ENCODE peak calls at places on chromosomes 12 and 14, in five cellular contexts. One of them, this sample, is unnamed.

GRCh38 chr12:106455100-106455499 is 97.6 kb downstream of the POLR3B start:
- DNase-seq in transverse colon: no peak
- DNase-seq in A549: no peak
- DNase-seq in stomach: no peak
- DNase-seq in sigmoid colon: no peak
- DNase-seq in this sample: no peak

GRCh38 chr14:69997849-69998248 is 118.6 kb downstream of the SMOC1 start:
- DNase-seq in transverse colon: no peak
- DNase-seq in A549: peak
- DNase-seq in stomach: peak
- DNase-seq in sigmoid colon: no peak
- DNase-seq in this sample: no peak

GRCh38 chr14:50892255-50892654 is 20.4 kb downstream of the ABHD12B start:
- DNase-seq in transverse colon: peak
- DNase-seq in A549: no peak
- DNase-seq in stomach: no peak
- DNase-seq in sigmoid colon: no peak
- DNase-seq in this sample: no peak

GRCh38 chr12:55019784-55020183 is at the start of gene NEUROD4:
- DNase-seq in transverse colon: no peak
- DNase-seq in A549: no peak
- DNase-seq in stomach: peak
- DNase-seq in sigmoid colon: no peak
- DNase-seq in this sample: peak

GRCh38 chr12:64187794-64188193 is 34.3 kb downstream of the KICS2 start:
- DNase-seq in transverse colon: no peak
- DNase-seq in A549: no peak
- DNase-seq in stomach: no peak
- DNase-seq in sigmoid colon: no peak
- DNase-seq in this sample: no peak

GRCh38 chr14:68659021-68659931 is 133.6 kb downstream of the ZFP36L1 start:
- DNase-seq in transverse colon: no peak
- DNase-seq in A549: no peak
- DNase-seq in stomach: no peak
- DNase-seq in sigmoid colon: no peak
- DNase-seq in this sample: no peak

GRCh38 chr14:39376671-39377403 is 55.4 kb downstream of the FBXO33 start:
- DNase-seq in transverse colon: no peak
- DNase-seq in A549: no peak
- DNase-seq in stomach: no peak
- DNase-seq in sigmoid colon: no peak
- DNase-seq in this sample: no peak

GRCh38 chr12:119857036-119857435 is 20.1 kb downstream of the CIT start:
- DNase-seq in transverse colon: no peak
- DNase-seq in A549: no peak
- DNase-seq in stomach: no peak
- DNase-seq in sigmoid colon: no peak
- DNase-seq in this sample: no peak

GRCh38 chr14:69263364-69263763 is 3.4 kb downstream of the GALNT16 start:
- DNase-seq in transverse colon: peak
- DNase-seq in A549: no peak
- DNase-seq in stomach: no peak
- DNase-seq in sigmoid colon: peak
- DNase-seq in this sample: peak

GRCh38 chr12:48980953-48981756 is 3.0 kb downstream of the WNT1 start:
- DNase-seq in transverse colon: no peak
- DNase-seq in A549: peak
- DNase-seq in stomach: no peak
- DNase-seq in sigmoid colon: no peak
- DNase-seq in this sample: no peak

GRCh38 chr14:91343051-91343450 is 74.6 kb downstream of the CCDC88C start:
- DNase-seq in transverse colon: no peak
- DNase-seq in A549: no peak
- DNase-seq in stomach: no peak
- DNase-seq in sigmoid colon: no peak
- DNase-seq in this sample: no peak

GRCh38 chr12:93759512-93760081 is 82.4 kb downstream of the CRADD start:
- DNase-seq in transverse colon: no peak
- DNase-seq in A549: no peak
- DNase-seq in stomach: no peak
- DNase-seq in sigmoid colon: no peak
- DNase-seq in this sample: no peak

GRCh38 chr12:93762059-93762719 is 85.0 kb downstream of the CRADD start:
- DNase-seq in transverse colon: no peak
- DNase-seq in A549: no peak
- DNase-seq in stomach: no peak
- DNase-seq in sigmoid colon: no peak
- DNase-seq in this sample: no peak

GRCh38 chr12:93760275-93760875 is 83.2 kb downstream of the CRADD start:
- DNase-seq in transverse colon: no peak
- DNase-seq in A549: no peak
- DNase-seq in stomach: no peak
- DNase-seq in sigmoid colon: no peak
- DNase-seq in this sample: no peak

GRCh38 chr12:93763746-93764147 is 86.6 kb downstream of the CRADD start:
- DNase-seq in transverse colon: no peak
- DNase-seq in A549: no peak
- DNase-seq in stomach: no peak
- DNase-seq in sigmoid colon: no peak
- DNase-seq in this sample: no peak

GRCh38 chr12:93762912-93763311 is 85.7 kb downstream of the CRADD start:
- DNase-seq in transverse colon: no peak
- DNase-seq in A549: no peak
- DNase-seq in stomach: no peak
- DNase-seq in sigmoid colon: no peak
- DNase-seq in this sample: no peak
- TF ChIP-seq EP300 in transverse colon: no peak
- TF ChIP-seq EP300 in A549: no peak
- TF ChIP-seq EP300 in stomach: no peak
- TF ChIP-seq EP300 in sigmoid colon: no peak
- TF ChIP-seq EP300 in this sample: no peak

GRCh38 chr14:22978487-22978837 is 3.9 kb downstream of the AJUBA start:
- DNase-seq in transverse colon: no peak
- DNase-seq in A549: no peak
- DNase-seq in stomach: no peak
- DNase-seq in sigmoid colon: no peak
- DNase-seq in this sample: no peak

GRCh38 chr14:22976620-22977433 is 5.5 kb downstream of the AJUBA start:
- DNase-seq in transverse colon: peak
- DNase-seq in A549: peak
- DNase-seq in stomach: peak
- DNase-seq in sigmoid colon: no peak
- DNase-seq in this sample: no peak

GRCh38 chr14:22977434-22977683 is 5.0 kb downstream of the AJUBA start:
- DNase-seq in transverse colon: no peak
- DNase-seq in A549: no peak
- DNase-seq in stomach: no peak
- DNase-seq in sigmoid colon: no peak
- DNase-seq in this sample: no peak

GRCh38 chr14:22978873-22979671 is 3.3 kb downstream of the AJUBA start:
- DNase-seq in transverse colon: no peak
- DNase-seq in A549: no peak
- DNase-seq in stomach: no peak
- DNase-seq in sigmoid colon: no peak
- DNase-seq in this sample: no peak

DNA sequence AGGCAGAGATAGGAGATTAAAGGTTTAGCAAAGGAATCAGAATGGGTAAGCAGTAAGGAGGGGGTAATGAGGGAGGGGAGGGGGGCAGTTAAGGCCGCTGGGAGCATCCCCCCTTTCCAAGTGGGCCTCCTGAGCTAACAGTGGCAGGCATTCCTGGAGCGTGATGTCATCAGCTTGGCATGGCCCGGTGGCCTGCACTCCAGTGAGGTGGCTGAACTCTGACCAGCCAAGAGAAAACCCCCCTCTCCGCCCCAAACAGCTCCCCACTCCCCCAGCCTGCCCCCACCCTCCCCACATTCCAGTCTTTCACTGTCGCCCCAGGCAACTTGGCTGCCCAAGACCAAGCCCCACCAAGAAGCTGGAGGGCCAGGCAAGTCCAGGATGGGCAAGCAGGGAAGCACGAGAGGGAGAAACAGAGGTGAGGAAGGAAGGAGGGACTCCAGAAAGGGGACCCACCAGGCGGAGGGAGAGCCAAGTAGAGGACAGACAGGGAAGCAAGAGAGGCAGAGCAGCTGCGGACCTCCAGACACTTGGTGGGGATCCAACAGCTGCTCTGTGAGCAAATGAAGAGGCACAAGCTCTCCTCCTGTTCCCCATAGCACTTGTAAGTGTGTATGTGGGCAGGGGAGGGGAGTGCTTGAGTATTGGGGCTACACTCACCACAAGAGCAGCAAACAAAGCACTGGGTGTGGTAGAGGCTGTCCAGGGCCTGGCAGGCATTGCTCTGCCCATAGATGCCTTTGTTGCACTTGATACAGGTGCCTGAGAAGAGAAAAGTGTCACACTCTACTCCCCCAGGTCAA is 4.5 kb downstream of the AJUBA start:
- DNase-seq in transverse colon: peak
- DNase-seq in A549: peak
- DNase-seq in stomach: peak
- DNase-seq in sigmoid colon: peak
- DNase-seq in this sample: no peak
- TF ChIP-seq EP300 in transverse colon: no peak
- TF ChIP-seq EP300 in A549: peak
- TF ChIP-seq EP300 in stomach: no peak
- TF ChIP-seq EP300 in sigmoid colon: no peak
- TF ChIP-seq EP300 in this sample: no peak

GRCh38 chr14:101927859-101928258 is 36.5 kb upstream of the DYNC1H1 start:
- DNase-seq in transverse colon: peak
- DNase-seq in A549: no peak
- DNase-seq in stomach: peak
- DNase-seq in sigmoid colon: peak
- DNase-seq in this sample: peak
- TF ChIP-seq EP300 in transverse colon: peak
- TF ChIP-seq EP300 in A549: no peak
- TF ChIP-seq EP300 in stomach: peak
- TF ChIP-seq EP300 in sigmoid colon: peak
- TF ChIP-seq EP300 in this sample: peak

DNA sequence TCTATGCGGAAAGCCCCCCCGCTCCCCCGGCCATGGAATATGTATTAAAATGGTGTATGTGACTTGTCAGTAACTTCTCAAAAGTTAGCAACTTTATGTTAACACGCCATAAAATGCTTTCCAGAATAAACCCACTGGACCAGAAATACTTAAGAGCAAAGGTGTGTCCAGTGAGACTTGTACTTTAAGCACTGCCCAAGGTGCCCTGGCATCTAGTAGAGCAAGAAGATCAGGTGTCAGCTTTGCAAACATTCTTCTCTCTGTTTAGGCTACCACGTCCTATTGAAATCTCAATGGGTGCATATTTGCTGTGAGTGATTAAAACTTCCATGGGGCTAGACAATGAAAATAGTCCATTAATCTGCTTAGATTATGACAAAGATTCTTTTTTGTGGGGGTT is 201.2 kb downstream of the ESR2 start:
- DNase-seq in transverse colon: no peak
- DNase-seq in A549: no peak
- DNase-seq in stomach: no peak
- DNase-seq in sigmoid colon: no peak
- DNase-seq in this sample: no peak
- TF ChIP-seq EP300 in transverse colon: no peak
- TF ChIP-seq EP300 in A549: no peak
- TF ChIP-seq EP300 in stomach: no peak
- TF ChIP-seq EP300 in sigmoid colon: no peak
- TF ChIP-seq EP300 in this sample: no peak

DNA sequence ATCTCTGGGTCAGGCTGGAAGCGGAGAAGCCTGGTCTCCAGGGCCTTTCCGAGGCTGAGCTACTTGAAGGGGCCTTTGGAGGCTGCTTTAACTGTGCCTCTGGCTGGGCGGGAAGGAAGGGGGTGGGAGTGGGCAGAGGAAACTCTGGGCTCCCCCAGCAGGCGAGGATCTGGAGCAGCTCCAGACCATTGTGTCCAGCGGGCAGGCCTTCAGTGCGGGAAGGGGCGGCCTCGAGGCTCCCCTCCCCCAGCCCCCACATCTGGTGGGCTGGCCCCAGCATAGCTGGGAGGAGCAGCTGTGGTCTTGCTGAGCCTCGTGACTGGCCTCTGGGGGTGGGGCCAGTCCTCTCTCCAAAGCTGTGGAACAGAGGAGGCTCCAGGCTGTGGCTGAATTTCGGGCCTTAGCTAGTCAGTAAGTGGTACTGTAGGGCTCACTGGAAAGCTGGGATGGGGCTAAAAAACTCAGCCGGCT is 3.4 kb downstream of the TAMALIN start:
- DNase-seq in transverse colon: peak
- DNase-seq in A549: no peak
- DNase-seq in stomach: peak
- DNase-seq in sigmoid colon: peak
- DNase-seq in this sample: peak
- TF ChIP-seq EP300 in transverse colon: no peak
- TF ChIP-seq EP300 in A549: no peak
- TF ChIP-seq EP300 in stomach: no peak
- TF ChIP-seq EP300 in sigmoid colon: no peak
- TF ChIP-seq EP300 in this sample: peak

DNA sequence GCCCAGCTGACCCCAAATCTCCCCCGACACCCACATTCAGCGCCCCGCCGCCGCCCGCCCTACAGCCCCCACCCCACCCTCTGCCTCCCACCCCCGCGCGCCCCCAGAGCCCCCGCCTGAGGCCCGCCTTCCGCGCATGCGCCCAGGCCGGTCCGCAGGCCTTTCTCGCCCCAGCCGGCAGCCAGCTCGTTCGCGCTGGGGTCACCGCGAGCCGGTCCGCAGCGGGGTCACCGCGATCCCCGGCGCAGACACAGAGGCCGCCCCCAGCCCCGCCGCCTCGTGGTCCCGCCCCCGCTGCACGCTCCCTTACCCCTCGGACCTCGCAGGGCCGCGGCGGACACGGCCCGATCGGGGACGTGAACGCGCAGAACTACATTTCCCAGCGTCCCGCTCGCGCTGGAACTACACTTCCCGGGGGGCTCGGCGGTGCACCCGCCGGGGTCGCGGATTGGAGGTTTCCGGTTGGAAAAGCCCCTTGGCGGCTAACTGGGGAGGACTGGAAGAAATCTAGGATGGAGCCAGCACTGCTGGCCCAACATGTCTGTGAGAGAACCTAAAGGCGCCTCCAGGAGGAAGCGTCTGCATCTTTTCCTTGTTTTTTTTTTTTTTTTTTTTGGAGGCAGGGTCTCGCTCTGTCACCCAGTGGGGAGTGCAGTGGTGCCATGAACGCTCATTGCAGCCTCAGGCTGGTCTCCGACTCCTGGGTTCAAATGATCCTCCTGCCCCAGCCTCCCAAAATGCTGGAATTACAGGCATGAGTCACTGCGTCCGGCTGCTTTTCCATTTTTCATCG is at the start of gene ZNF605:
- DNase-seq in transverse colon: peak
- DNase-seq in A549: peak
- DNase-seq in stomach: peak
- DNase-seq in sigmoid colon: peak
- DNase-seq in this sample: peak
- TF ChIP-seq EP300 in transverse colon: no peak
- TF ChIP-seq EP300 in A549: no peak
- TF ChIP-seq EP300 in stomach: no peak
- TF ChIP-seq EP300 in sigmoid colon: no peak
- TF ChIP-seq EP300 in this sample: peak

GRCh38 chr14:46139668-46140067 is 511.9 kb downstream of the RPL10L start:
- DNase-seq in transverse colon: no peak
- DNase-seq in A549: no peak
- DNase-seq in stomach: no peak
- DNase-seq in sigmoid colon: no peak
- DNase-seq in this sample: no peak
- TF ChIP-seq EP300 in transverse colon: no peak
- TF ChIP-seq EP300 in A549: no peak
- TF ChIP-seq EP300 in stomach: no peak
- TF ChIP-seq EP300 in sigmoid colon: no peak
- TF ChIP-seq EP300 in this sample: no peak

This sample was measured in tibial nerve.